ENCODE peak calls at places on chromosome 3, in five cellular contexts. One of them, this sample, is unnamed.

GRCh38 chr3:17908399-17909191 is 166.2 kb upstream of the TBC1D5 start:
- DNase-seq in fibroblast of mammary gland: no peak
- DNase-seq in WERI-Rb-1: no peak
- DNase-seq in WTC11: no peak
- DNase-seq in colonic mucosa: no peak
- DNase-seq in this sample: no peak

GRCh38 chr3:142106536-142106935 is 42.8 kb downstream of the TFDP2 start:
- DNase-seq in WERI-Rb-1: no peak
- DNase-seq in colonic mucosa: no peak
- DNase-seq in fibroblast of mammary gland: no peak
- DNase-seq in WTC11: no peak
- DNase-seq in this sample: no peak

GRCh38 chr3:135896613-135897012 is 68.9 kb upstream of the PPP2R3A start:
- DNase-seq in WERI-Rb-1: no peak
- DNase-seq in fibroblast of mammary gland: peak; percentile 19
- DNase-seq in colonic mucosa: no peak
- DNase-seq in WTC11: no peak
- DNase-seq in this sample: no peak

GRCh38 chr3:9780451-9780797 is 10.7 kb upstream of the CAMK1 start:
- DNase-seq in fibroblast of mammary gland: no peak
- DNase-seq in WERI-Rb-1: no peak
- DNase-seq in colonic mucosa: no peak
- DNase-seq in WTC11: no peak
- DNase-seq in this sample: no peak

GRCh38 chr3:37967252-37967881 is 23.2 kb upstream of the VILL start:
- DNase-seq in WERI-Rb-1: peak; percentile 69
- DNase-seq in WTC11: peak; percentile 85
- DNase-seq in colonic mucosa: peak; percentile 83
- DNase-seq in fibroblast of mammary gland: peak; percentile 63
- DNase-seq in this sample: no peak

GRCh38 chr3:50237133-50237651 is 1.2 kb downstream of the GNAI2 start:
- DNase-seq in WTC11: peak; percentile 49
- DNase-seq in WERI-Rb-1: peak; percentile 68
- DNase-seq in fibroblast of mammary gland: peak; percentile 52
- DNase-seq in colonic mucosa: no peak
- DNase-seq in this sample: no peak

GRCh38 chr3:52851348-52851747 is 16.5 kb upstream of the MUSTN1 start:
- DNase-seq in WTC11: peak; percentile 64
- DNase-seq in WERI-Rb-1: peak; percentile 50
- DNase-seq in fibroblast of mammary gland: peak; percentile 49
- DNase-seq in colonic mucosa: no peak
- DNase-seq in this sample: peak; percentile 43

GRCh38 chr3:52088445-52089367 is 32.3 kb upstream of the DUSP7 start:
- DNase-seq in fibroblast of mammary gland: peak; percentile 88
- DNase-seq in colonic mucosa: no peak
- DNase-seq in WERI-Rb-1: peak; percentile 79
- DNase-seq in WTC11: no peak
- DNase-seq in this sample: peak; percentile 59

GRCh38 chr3:132872711-132873110 is 150.5 kb upstream of the NPHP3 start:
- DNase-seq in WTC11: no peak
- DNase-seq in colonic mucosa: no peak
- DNase-seq in WERI-Rb-1: no peak
- DNase-seq in fibroblast of mammary gland: peak; percentile 5
- DNase-seq in this sample: no peak

GRCh38 chr3:155019576-155019975 is 60.5 kb upstream of the MME start:
- DNase-seq in WTC11: no peak
- DNase-seq in colonic mucosa: peak; percentile 42
- DNase-seq in WERI-Rb-1: no peak
- DNase-seq in fibroblast of mammary gland: peak; percentile 50
- DNase-seq in this sample: no peak

GRCh38 chr3:195587824-195588223 is 4.1 kb upstream of the APOD start:
- DNase-seq in colonic mucosa: no peak
- DNase-seq in WTC11: no peak
- DNase-seq in fibroblast of mammary gland: no peak
- DNase-seq in WERI-Rb-1: no peak
- DNase-seq in this sample: no peak

GRCh38 chr3:130906374-130906995 is 12.6 kb downstream of the ATP2C1 start:
- DNase-seq in fibroblast of mammary gland: peak; percentile 37
- DNase-seq in WERI-Rb-1: no peak
- DNase-seq in WTC11: no peak
- DNase-seq in colonic mucosa: no peak
- DNase-seq in this sample: no peak

GRCh38 chr3:151183253-151183652 is 19.8 kb downstream of the GPR171 start:
- DNase-seq in fibroblast of mammary gland: no peak
- DNase-seq in WERI-Rb-1: peak; percentile 21
- DNase-seq in colonic mucosa: no peak
- DNase-seq in WTC11: no peak
- DNase-seq in this sample: no peak

GRCh38 chr3:144831955-144832716 is 860.5 kb downstream of the DIPK2A start:
- DNase-seq in colonic mucosa: no peak
- DNase-seq in fibroblast of mammary gland: no peak
- DNase-seq in WTC11: no peak
- DNase-seq in WERI-Rb-1: no peak
- DNase-seq in this sample: no peak

GRCh38 chr3:66380200-66380932 is 120.5 kb downstream of the LRIG1 start:
- DNase-seq in WERI-Rb-1: no peak
- DNase-seq in WTC11: no peak
- DNase-seq in colonic mucosa: no peak
- DNase-seq in fibroblast of mammary gland: no peak
- DNase-seq in this sample: no peak

GRCh38 chr3:169528289-169528688 is 135.2 kb downstream of the MECOM start:
- DNase-seq in colonic mucosa: no peak
- DNase-seq in WERI-Rb-1: no peak
- DNase-seq in WTC11: no peak
- DNase-seq in fibroblast of mammary gland: no peak
- DNase-seq in this sample: no peak

GRCh38 chr3:144643778-144644191 is 672.2 kb downstream of the DIPK2A start:
- DNase-seq in fibroblast of mammary gland: peak; percentile 49
- DNase-seq in WERI-Rb-1: no peak
- DNase-seq in colonic mucosa: no peak
- DNase-seq in WTC11: no peak
- DNase-seq in this sample: no peak

GRCh38 chr3:74643636-74644035 is 29.2 kb upstream of the CNTN3 start:
- DNase-seq in WERI-Rb-1: peak; percentile 48
- DNase-seq in WTC11: no peak
- DNase-seq in colonic mucosa: no peak
- DNase-seq in fibroblast of mammary gland: peak; percentile 91
- DNase-seq in this sample: peak; percentile 22

GRCh38 chr3:105385868-105386508 is 19.3 kb downstream of the ALCAM start:
- DNase-seq in colonic mucosa: no peak
- DNase-seq in WTC11: no peak
- DNase-seq in WERI-Rb-1: no peak
- DNase-seq in fibroblast of mammary gland: no peak
- DNase-seq in this sample: no peak

GRCh38 chr3:136195258-136196063 is 674 bp downstream of the MSL2 start:
- DNase-seq in fibroblast of mammary gland: peak; percentile 67
- DNase-seq in colonic mucosa: peak; percentile 59
- DNase-seq in WERI-Rb-1: peak; percentile 77
- DNase-seq in WTC11: peak; percentile 78
- DNase-seq in this sample: no peak

GRCh38 chr3:32780735-32781210 is 37.0 kb upstream of the TRIM71 start:
- DNase-seq in WTC11: peak; percentile 98
- DNase-seq in fibroblast of mammary gland: peak; percentile 17
- DNase-seq in colonic mucosa: peak; percentile 48
- DNase-seq in WERI-Rb-1: peak; percentile 85
- DNase-seq in this sample: peak; percentile 92

GRCh38 chr3:2923390-2923789 is 186.8 kb downstream of the IL5RA start:
- DNase-seq in colonic mucosa: no peak
- DNase-seq in fibroblast of mammary gland: no peak
- DNase-seq in WTC11: no peak
- DNase-seq in WERI-Rb-1: no peak
- DNase-seq in this sample: no peak

GRCh38 chr3:2920103-2920502 is 190.1 kb downstream of the IL5RA start:
- DNase-seq in WERI-Rb-1: no peak
- DNase-seq in fibroblast of mammary gland: no peak
- DNase-seq in colonic mucosa: no peak
- DNase-seq in WTC11: no peak
- DNase-seq in this sample: no peak

GRCh38 chr3:2927252-2927651 is 182.9 kb downstream of the IL5RA start:
- DNase-seq in colonic mucosa: no peak
- DNase-seq in WTC11: no peak
- DNase-seq in fibroblast of mammary gland: no peak
- DNase-seq in WERI-Rb-1: no peak
- DNase-seq in this sample: no peak

DNA sequence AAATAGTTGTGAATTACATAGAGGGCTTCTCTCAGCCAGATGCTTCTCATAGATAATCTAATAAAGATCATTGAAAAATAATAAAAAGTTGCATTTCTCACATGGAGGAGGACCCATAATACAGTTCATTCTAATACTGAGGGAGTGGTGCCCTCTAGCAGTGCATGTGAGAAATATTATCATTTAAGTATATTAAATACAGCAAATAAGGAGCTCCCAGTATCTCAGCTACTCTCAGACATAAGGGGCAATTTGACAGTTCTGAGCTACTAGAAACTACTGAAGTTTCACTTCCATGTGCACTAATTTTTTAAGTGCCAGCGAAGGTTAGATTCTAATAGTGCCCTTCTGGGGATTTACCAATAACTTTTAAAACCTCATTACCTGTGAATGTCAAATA is 188.3 kb downstream of the IL5RA start:
- DNase-seq in fibroblast of mammary gland: peak; percentile 22
- DNase-seq in colonic mucosa: no peak
- DNase-seq in WTC11: no peak
- DNase-seq in WERI-Rb-1: no peak
- DNase-seq in this sample: no peak
- TF ChIP-seq CTCF in fibroblast of mammary gland: peak; percentile 31
- TF ChIP-seq CTCF in colonic mucosa: peak; percentile 25
- TF ChIP-seq CTCF in WTC11: no peak
- TF ChIP-seq CTCF in WERI-Rb-1: no peak
- TF ChIP-seq CTCF in this sample: no peak

DNA sequence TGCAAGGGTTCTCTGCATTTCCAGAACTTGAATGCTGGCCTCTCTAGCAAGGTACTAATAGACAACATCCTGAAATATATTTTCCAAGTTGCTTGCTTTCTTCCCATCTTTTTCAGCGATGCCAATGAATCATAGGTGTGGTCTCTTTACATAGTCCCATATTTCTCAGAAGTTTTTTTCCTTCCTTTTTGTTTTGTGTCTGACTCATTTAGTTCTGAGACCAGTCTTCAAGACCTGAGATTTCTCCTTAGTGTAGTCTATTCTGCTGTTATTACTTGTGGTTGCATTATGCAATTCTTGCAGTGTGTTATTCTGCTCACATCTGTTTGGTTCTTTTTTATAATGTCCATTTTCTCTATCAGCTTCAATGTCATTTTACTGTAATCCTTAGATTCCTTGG is 1265.0 kb upstream of the ALCAM start:
- DNase-seq in WERI-Rb-1: no peak
- DNase-seq in colonic mucosa: no peak
- DNase-seq in WTC11: no peak
- DNase-seq in fibroblast of mammary gland: peak; percentile 1
- DNase-seq in this sample: no peak
- TF ChIP-seq CTCF in WERI-Rb-1: no peak
- TF ChIP-seq CTCF in colonic mucosa: no peak
- TF ChIP-seq CTCF in WTC11: no peak
- TF ChIP-seq CTCF in fibroblast of mammary gland: no peak
- TF ChIP-seq CTCF in this sample: no peak

GRCh38 chr3:186281172-186281571 is 80.9 kb downstream of the DGKG start:
- DNase-seq in WTC11: no peak
- DNase-seq in fibroblast of mammary gland: peak; percentile 89
- DNase-seq in colonic mucosa: no peak
- DNase-seq in WERI-Rb-1: no peak
- DNase-seq in this sample: no peak

GRCh38 chr3:186273586-186273985 is 88.4 kb downstream of the DGKG start:
- DNase-seq in WTC11: no peak
- DNase-seq in WERI-Rb-1: no peak
- DNase-seq in fibroblast of mammary gland: no peak
- DNase-seq in colonic mucosa: no peak
- DNase-seq in this sample: no peak

GRCh38 chr3:186275436-186275835 is 86.6 kb downstream of the DGKG start:
- DNase-seq in WTC11: no peak
- DNase-seq in colonic mucosa: no peak
- DNase-seq in fibroblast of mammary gland: no peak
- DNase-seq in WERI-Rb-1: no peak
- DNase-seq in this sample: no peak

GRCh38 chr3:186280737-186281136 is 81.3 kb downstream of the DGKG start:
- DNase-seq in WERI-Rb-1: no peak
- DNase-seq in WTC11: no peak
- DNase-seq in fibroblast of mammary gland: no peak
- DNase-seq in colonic mucosa: no peak
- DNase-seq in this sample: no peak

GRCh38 chr3:186277268-186277909 is 84.6 kb downstream of the DGKG start:
- DNase-seq in WTC11: no peak
- DNase-seq in fibroblast of mammary gland: peak; percentile 82
- DNase-seq in WERI-Rb-1: peak; percentile 23
- DNase-seq in colonic mucosa: no peak
- DNase-seq in this sample: no peak
- TF ChIP-seq CTCF in WTC11: no peak
- TF ChIP-seq CTCF in fibroblast of mammary gland: peak; percentile 73
- TF ChIP-seq CTCF in WERI-Rb-1: peak; percentile 71
- TF ChIP-seq CTCF in colonic mucosa: no peak
- TF ChIP-seq CTCF in this sample: peak; percentile 20

GRCh38 chr3:129603561-129603942 is 2.9 kb downstream of the PLXND1 start:
- DNase-seq in WERI-Rb-1: no peak
- DNase-seq in fibroblast of mammary gland: no peak
- DNase-seq in WTC11: no peak
- DNase-seq in colonic mucosa: no peak
- DNase-seq in this sample: peak; percentile 46

GRCh38 chr3:129602309-129602708 is 4.2 kb downstream of the PLXND1 start:
- DNase-seq in WTC11: peak; percentile 53
- DNase-seq in WERI-Rb-1: peak; percentile 39
- DNase-seq in fibroblast of mammary gland: no peak
- DNase-seq in colonic mucosa: no peak
- DNase-seq in this sample: peak; percentile 68

GRCh38 chr3:129601713-129602112 is 4.8 kb downstream of the PLXND1 start:
- DNase-seq in WTC11: no peak
- DNase-seq in WERI-Rb-1: no peak
- DNase-seq in colonic mucosa: no peak
- DNase-seq in fibroblast of mammary gland: no peak
- DNase-seq in this sample: no peak

GRCh38 chr3:129604223-129604941 is 2.1 kb downstream of the PLXND1 start:
- DNase-seq in WERI-Rb-1: no peak
- DNase-seq in fibroblast of mammary gland: no peak
- DNase-seq in WTC11: no peak
- DNase-seq in colonic mucosa: no peak
- DNase-seq in this sample: no peak

DNA sequence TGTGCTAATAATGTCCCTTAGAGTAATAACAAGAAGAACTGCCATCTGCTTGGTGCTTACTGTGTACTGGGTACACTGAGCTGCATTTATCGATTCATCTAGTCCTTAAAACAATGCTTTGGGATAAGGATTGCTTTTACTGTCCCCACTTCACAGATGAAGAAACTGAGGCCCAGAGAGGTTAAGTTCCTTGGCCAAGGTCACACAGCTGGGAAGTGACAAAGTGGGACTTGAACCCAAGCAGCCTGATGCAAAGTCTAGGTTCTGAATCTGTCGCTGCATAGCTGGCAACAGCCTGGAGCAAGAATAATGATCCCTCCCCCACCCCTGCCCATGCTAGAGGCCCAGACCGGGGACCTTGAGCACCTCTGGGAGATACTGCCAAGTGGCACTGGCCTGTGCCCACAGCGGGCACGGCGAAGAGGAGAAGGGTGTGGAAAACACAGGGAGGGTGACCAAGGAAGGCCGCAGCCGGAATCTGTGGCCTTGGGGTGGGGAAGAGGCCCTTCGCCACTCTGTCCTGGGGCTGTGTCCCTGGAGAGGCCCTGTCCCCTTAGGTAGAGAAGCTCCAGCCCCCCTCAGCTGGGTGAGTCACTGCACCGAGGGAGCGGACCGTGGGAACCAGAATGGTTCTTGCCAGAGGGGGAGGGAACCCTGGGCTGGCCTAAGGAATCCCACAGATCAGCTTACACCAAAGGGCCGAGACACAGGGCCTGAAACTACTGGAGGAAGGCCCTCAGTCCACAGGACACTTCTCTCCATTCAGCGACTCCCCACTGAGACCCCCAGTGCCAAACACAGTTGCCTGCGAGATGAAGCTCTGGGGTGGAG is 3.5 kb downstream of the PLXND1 start:
- DNase-seq in WTC11: peak; percentile 53
- DNase-seq in WERI-Rb-1: no peak
- DNase-seq in colonic mucosa: no peak
- DNase-seq in fibroblast of mammary gland: peak; percentile 93
- DNase-seq in this sample: peak; percentile 83
- TF ChIP-seq CTCF in WTC11: no peak
- TF ChIP-seq CTCF in WERI-Rb-1: no peak
- TF ChIP-seq CTCF in colonic mucosa: no peak
- TF ChIP-seq CTCF in fibroblast of mammary gland: no peak
- TF ChIP-seq CTCF in this sample: no peak

This sample was measured in upper lobe of left lung.